ENCODE peak calls at places on chromosomes 13 and 19, in five cellular contexts. One of them, this sample, is unnamed.

GRCh38 chr13:52968074-52968700 is 60.4 kb upstream of the OLFM4 start:
- DNase-seq in neural progenitor cell: peak; percentile 92
- DNase-seq in adipocyte: peak; percentile 63
- DNase-seq in aorta: peak; percentile 80
- DNase-seq in psoas muscle: peak; percentile 74
- DNase-seq in this sample: peak; percentile 80

GRCh38 chr19:48588670-48589399 is 17.7 kb upstream of the SPACA4 start:
- DNase-seq in aorta: peak; percentile 98
- DNase-seq in psoas muscle: peak; percentile 95
- DNase-seq in neural progenitor cell: peak; percentile 95
- DNase-seq in adipocyte: peak; percentile 97
- DNase-seq in this sample: peak; percentile 98

GRCh38 chr13:33784738-33785137 is 33.2 kb upstream of the RFC3 start:
- DNase-seq in neural progenitor cell: no peak
- DNase-seq in psoas muscle: no peak
- DNase-seq in aorta: no peak
- DNase-seq in adipocyte: no peak
- DNase-seq in this sample: no peak

GRCh38 chr19:44476559-44477408 is 23.5 kb downstream of the ZNF180 start:
- DNase-seq in psoas muscle: no peak
- DNase-seq in adipocyte: peak; percentile 13
- DNase-seq in aorta: no peak
- DNase-seq in neural progenitor cell: peak; percentile 12
- DNase-seq in this sample: no peak

GRCh38 chr13:28347456-28348371 is 147.2 kb downstream of the FLT1 start:
- DNase-seq in aorta: no peak
- DNase-seq in neural progenitor cell: no peak
- DNase-seq in adipocyte: no peak
- DNase-seq in psoas muscle: no peak
- DNase-seq in this sample: no peak

GRCh38 chr19:42154471-42155323 is 22.5 kb upstream of the POU2F2 start:
- DNase-seq in psoas muscle: no peak
- DNase-seq in neural progenitor cell: no peak
- DNase-seq in aorta: no peak
- DNase-seq in adipocyte: no peak
- DNase-seq in this sample: no peak

GRCh38 chr19:1045247-1045603 is 5.3 kb downstream of the ABCA7 start:
- DNase-seq in psoas muscle: peak; percentile 64
- DNase-seq in adipocyte: no peak
- DNase-seq in aorta: no peak
- DNase-seq in neural progenitor cell: peak; percentile 60
- DNase-seq in this sample: no peak

GRCh38 chr19:56727731-56728130 is 56.2 kb upstream of the ZNF835 start:
- DNase-seq in neural progenitor cell: no peak
- DNase-seq in aorta: no peak
- DNase-seq in adipocyte: no peak
- DNase-seq in psoas muscle: no peak
- DNase-seq in this sample: no peak

GRCh38 chr19:48926909-48927308 is 6.6 kb upstream of the DHDH start:
- DNase-seq in neural progenitor cell: no peak
- DNase-seq in aorta: no peak
- DNase-seq in adipocyte: peak; percentile 93
- DNase-seq in psoas muscle: no peak
- DNase-seq in this sample: peak; percentile 50

GRCh38 chr13:50635504-50635903 is 208.0 kb downstream of the DLEU7 start:
- DNase-seq in neural progenitor cell: no peak
- DNase-seq in psoas muscle: no peak
- DNase-seq in adipocyte: no peak
- DNase-seq in aorta: no peak
- DNase-seq in this sample: peak; percentile 47

GRCh38 chr19:51944798-51945552 is 17.7 kb downstream of the ZNF613 start:
- DNase-seq in psoas muscle: no peak
- DNase-seq in adipocyte: no peak
- DNase-seq in neural progenitor cell: no peak
- DNase-seq in aorta: no peak
- DNase-seq in this sample: no peak

GRCh38 chr13:109626386-109627171 is 159.8 kb downstream of the IRS2 start:
- DNase-seq in psoas muscle: no peak
- DNase-seq in aorta: no peak
- DNase-seq in neural progenitor cell: peak; percentile 10
- DNase-seq in adipocyte: no peak
- DNase-seq in this sample: no peak

GRCh38 chr13:107375701-107376350 is 807.9 kb upstream of the ARGLU1 start:
- DNase-seq in psoas muscle: no peak
- DNase-seq in neural progenitor cell: no peak
- DNase-seq in adipocyte: no peak
- DNase-seq in aorta: no peak
- DNase-seq in this sample: no peak

GRCh38 chr19:14363203-14364097 is 17.8 kb upstream of the ADGRE5 start:
- DNase-seq in psoas muscle: peak; percentile 79
- DNase-seq in adipocyte: peak; percentile 68
- DNase-seq in aorta: peak; percentile 96
- DNase-seq in neural progenitor cell: peak; percentile 78
- DNase-seq in this sample: peak; percentile 87

GRCh38 chr13:45540864-45541263 is 74.7 kb downstream of the ERICH6B start:
- DNase-seq in adipocyte: no peak
- DNase-seq in psoas muscle: no peak
- DNase-seq in aorta: no peak
- DNase-seq in neural progenitor cell: no peak
- DNase-seq in this sample: no peak

GRCh38 chr13:111929036-111929616 is 137.8 kb upstream of the SOX1 start:
- DNase-seq in aorta: no peak
- DNase-seq in neural progenitor cell: no peak
- DNase-seq in psoas muscle: no peak
- DNase-seq in adipocyte: no peak
- DNase-seq in this sample: no peak

GRCh38 chr19:17337675-17338439 is 504 bp downstream of the GTPBP3 start:
- DNase-seq in aorta: no peak
- DNase-seq in psoas muscle: no peak
- DNase-seq in adipocyte: peak; percentile 40
- DNase-seq in neural progenitor cell: peak; percentile 63
- DNase-seq in this sample: peak; percentile 34

GRCh38 chr13:95300625-95301134 is 571 bp downstream of the ABCC4 start:
- DNase-seq in neural progenitor cell: peak; percentile 73
- DNase-seq in psoas muscle: peak; percentile 66
- DNase-seq in adipocyte: peak; percentile 61
- DNase-seq in aorta: peak; percentile 80
- DNase-seq in this sample: peak; percentile 86

GRCh38 chr13:83295684-83296083 is 586.6 kb downstream of the SLITRK1 start:
- DNase-seq in adipocyte: no peak
- DNase-seq in aorta: no peak
- DNase-seq in psoas muscle: no peak
- DNase-seq in neural progenitor cell: no peak
- DNase-seq in this sample: no peak

GRCh38 chr13:101267656-101268055 is 148.7 kb downstream of the NALCN start:
- DNase-seq in aorta: no peak
- DNase-seq in adipocyte: no peak
- DNase-seq in psoas muscle: no peak
- DNase-seq in neural progenitor cell: no peak
- DNase-seq in this sample: no peak

GRCh38 chr13:84655677-84656076 is 773.4 kb upstream of the SLITRK1 start:
- DNase-seq in aorta: no peak
- DNase-seq in neural progenitor cell: no peak
- DNase-seq in psoas muscle: no peak
- DNase-seq in adipocyte: peak; percentile 7
- DNase-seq in this sample: no peak

GRCh38 chr19:41373993-41374392 is 2.3 kb upstream of the TMEM91 start:
- DNase-seq in adipocyte: peak; percentile 97
- DNase-seq in psoas muscle: peak; percentile 90
- DNase-seq in aorta: peak; percentile 90
- DNase-seq in neural progenitor cell: no peak
- DNase-seq in this sample: peak; percentile 95

GRCh38 chr13:46559272-46559805 is 6.4 kb downstream of the LRCH1 start:
- DNase-seq in aorta: no peak
- DNase-seq in adipocyte: no peak
- DNase-seq in psoas muscle: no peak
- DNase-seq in neural progenitor cell: no peak
- DNase-seq in this sample: no peak

GRCh38 chr19:33665776-33666175 is 44.0 kb downstream of the CHST8 start:
- DNase-seq in adipocyte: no peak
- DNase-seq in neural progenitor cell: no peak
- DNase-seq in aorta: peak; percentile 50
- DNase-seq in psoas muscle: no peak
- DNase-seq in this sample: peak; percentile 11

GRCh38 chr13:80473695-80474094 is 132.8 kb upstream of the SPRY2 start:
- DNase-seq in neural progenitor cell: no peak
- DNase-seq in aorta: no peak
- DNase-seq in psoas muscle: no peak
- DNase-seq in adipocyte: peak; percentile 85
- DNase-seq in this sample: no peak

GRCh38 chr13:49571299-49572240 is 13.8 kb downstream of the RCBTB1 start:
- DNase-seq in psoas muscle: no peak
- DNase-seq in aorta: no peak
- DNase-seq in neural progenitor cell: no peak
- DNase-seq in adipocyte: no peak
- DNase-seq in this sample: no peak

GRCh38 chr13:27500806-27501534 is 50.6 kb upstream of the MTIF3 start:
- DNase-seq in adipocyte: no peak
- DNase-seq in psoas muscle: no peak
- DNase-seq in aorta: no peak
- DNase-seq in neural progenitor cell: no peak
- DNase-seq in this sample: no peak

GRCh38 chr19:35851213-35852028 is 883 bp downstream of the NPHS1 start:
- DNase-seq in adipocyte: no peak
- DNase-seq in neural progenitor cell: peak; percentile 77
- DNase-seq in psoas muscle: no peak
- DNase-seq in aorta: no peak
- DNase-seq in this sample: no peak

GRCh38 chr19:14147797-14148605 is 11.6 kb upstream of the ASF1B start:
- DNase-seq in aorta: peak; percentile 90
- DNase-seq in adipocyte: peak; percentile 79
- DNase-seq in neural progenitor cell: peak; percentile 86
- DNase-seq in psoas muscle: peak; percentile 84
- DNase-seq in this sample: peak; percentile 93

GRCh38 chr13:98495627-98496238 is 81.2 kb downstream of the STK24 start:
- DNase-seq in neural progenitor cell: peak; percentile 48
- DNase-seq in aorta: no peak
- DNase-seq in adipocyte: peak; percentile 55
- DNase-seq in psoas muscle: no peak
- DNase-seq in this sample: no peak

GRCh38 chr19:2083174-2083854 is 12.8 kb downstream of the MOB3A start:
- DNase-seq in psoas muscle: peak; percentile 58
- DNase-seq in aorta: peak; percentile 71
- DNase-seq in neural progenitor cell: no peak
- DNase-seq in adipocyte: no peak
- DNase-seq in this sample: peak; percentile 59

GRCh38 chr13:52903320-52903719 is 54.9 kb upstream of the PCDH8 start:
- DNase-seq in aorta: no peak
- DNase-seq in neural progenitor cell: no peak
- DNase-seq in psoas muscle: no peak
- DNase-seq in adipocyte: no peak
- DNase-seq in this sample: no peak

GRCh38 chr19:39372047-39372802 is 18.7 kb downstream of the PAF1 start:
- DNase-seq in adipocyte: peak; percentile 92
- DNase-seq in aorta: peak; percentile 86
- DNase-seq in psoas muscle: peak; percentile 87
- DNase-seq in neural progenitor cell: no peak
- DNase-seq in this sample: peak; percentile 88

GRCh38 chr13:51734786-51735185 is 69.2 kb downstream of the DHRS12 start:
- DNase-seq in aorta: no peak
- DNase-seq in adipocyte: peak; percentile 24
- DNase-seq in neural progenitor cell: no peak
- DNase-seq in psoas muscle: no peak
- DNase-seq in this sample: no peak

GRCh38 chr19:40410030-40410389 is 3.2 kb downstream of the PRX start:
- DNase-seq in adipocyte: no peak
- DNase-seq in aorta: no peak
- DNase-seq in psoas muscle: no peak
- DNase-seq in neural progenitor cell: peak; percentile 73
- DNase-seq in this sample: no peak

GRCh38 chr19:4120531-4120930 is 3.4 kb downstream of the MAP2K2 start:
- DNase-seq in adipocyte: peak; percentile 30
- DNase-seq in aorta: no peak
- DNase-seq in neural progenitor cell: no peak
- DNase-seq in psoas muscle: no peak
- DNase-seq in this sample: peak; percentile 10

GRCh38 chr19:41911889-41912731 is 16.1 kb downstream of the ERFL start:
- DNase-seq in psoas muscle: no peak
- DNase-seq in neural progenitor cell: no peak
- DNase-seq in aorta: no peak
- DNase-seq in adipocyte: no peak
- DNase-seq in this sample: peak; percentile 38

GRCh38 chr13:107864543-107865460 is 350.5 kb downstream of the LIG4 start:
- DNase-seq in aorta: no peak
- DNase-seq in adipocyte: peak; percentile 88
- DNase-seq in psoas muscle: no peak
- DNase-seq in neural progenitor cell: peak; percentile 90
- DNase-seq in this sample: no peak

GRCh38 chr19:46404884-46405658 is 8.3 kb downstream of the CCDC8 start:
- DNase-seq in neural progenitor cell: peak; percentile 75
- DNase-seq in psoas muscle: peak; percentile 50
- DNase-seq in aorta: peak; percentile 76
- DNase-seq in adipocyte: no peak
- DNase-seq in this sample: peak; percentile 73
- H3K4me3 ChIP-seq in neural progenitor cell: peak overlapping the region; percentile 34
- H3K4me3 ChIP-seq in psoas muscle: peak overlapping the region; percentile 58
- H3K4me3 ChIP-seq in aorta: no peak overlapping the region
- H3K4me3 ChIP-seq in adipocyte: peak overlapping the region; percentile 84
- H3K4me3 ChIP-seq in this sample: peak overlapping the region; percentile 24

GRCh38 chr19:12784871-12785430 is 6.3 kb upstream of the JUNB start:
- DNase-seq in neural progenitor cell: no peak
- DNase-seq in adipocyte: peak; percentile 41
- DNase-seq in aorta: no peak
- DNase-seq in psoas muscle: no peak
- DNase-seq in this sample: no peak
- H3K4me1 ChIP-seq in neural progenitor cell: peaks cover 31% of the 10 kb centered on the region
- H3K4me1 ChIP-seq in adipocyte: peaks cover 55% of the 10 kb centered on the region
- H3K4me1 ChIP-seq in aorta: no peaks in the 10 kb centered on the region
- H3K4me1 ChIP-seq in psoas muscle: peaks cover 35% of the 10 kb centered on the region
- H3K4me1 ChIP-seq in this sample: peaks cover 5% of the 10 kb centered on the region

GRCh38 chr19:47510516-47511127 is 4.2 kb downstream of the NAPA start:
- DNase-seq in adipocyte: no peak
- DNase-seq in neural progenitor cell: no peak
- DNase-seq in aorta: no peak
- DNase-seq in psoas muscle: peak; percentile 42
- DNase-seq in this sample: no peak
- H3K4me3 ChIP-seq in adipocyte: no peak overlapping the region
- H3K4me3 ChIP-seq in neural progenitor cell: no peak overlapping the region
- H3K4me3 ChIP-seq in aorta: no peak overlapping the region
- H3K4me3 ChIP-seq in psoas muscle: peak overlapping the region; percentile 95
- H3K4me3 ChIP-seq in this sample: no peak overlapping the region

GRCh38 chr19:8577741-8578140 is 499 bp upstream of the MYO1F start:
- DNase-seq in adipocyte: no peak
- DNase-seq in neural progenitor cell: no peak
- DNase-seq in psoas muscle: no peak
- DNase-seq in aorta: no peak
- DNase-seq in this sample: no peak

GRCh38 chr19:8577247-8577646 is at the start of gene MYO1F:
- DNase-seq in aorta: no peak
- DNase-seq in adipocyte: no peak
- DNase-seq in neural progenitor cell: no peak
- DNase-seq in psoas muscle: peak; percentile 70
- DNase-seq in this sample: peak; percentile 85

GRCh38 chr19:8578642-8579265 is 1.5 kb upstream of the MYO1F start:
- DNase-seq in neural progenitor cell: peak; percentile 85
- DNase-seq in psoas muscle: peak; percentile 80
- DNase-seq in adipocyte: peak; percentile 90
- DNase-seq in aorta: peak; percentile 91
- DNase-seq in this sample: peak; percentile 89

GRCh38 chr19:8575467-8575997 is 1.7 kb downstream of the MYO1F start:
- DNase-seq in neural progenitor cell: no peak
- DNase-seq in adipocyte: no peak
- DNase-seq in psoas muscle: no peak
- DNase-seq in aorta: no peak
- DNase-seq in this sample: no peak

GRCh38 chr19:8576273-8576993 is 809 bp downstream of the MYO1F start:
- DNase-seq in aorta: no peak
- DNase-seq in psoas muscle: no peak
- DNase-seq in neural progenitor cell: no peak
- DNase-seq in adipocyte: no peak
- DNase-seq in this sample: no peak
- H3K4me1 ChIP-seq in aorta: no peaks in the 10 kb centered on the region
- H3K4me1 ChIP-seq in psoas muscle: no peaks in the 10 kb centered on the region
- H3K4me1 ChIP-seq in neural progenitor cell: peaks cover 5% of the 10 kb centered on the region
- H3K4me1 ChIP-seq in adipocyte: peaks cover 2% of the 10 kb centered on the region
- H3K4me1 ChIP-seq in this sample: no peaks in the 10 kb centered on the region